ENCODE peak calls at places on chromosomes 13 and 19, in six cellular contexts. G is prostate gland, Q is iPS DF 6.9, X is astrocyte, F is body of pancreas, M is fibroblast of lung. J is an unnamed sample.
A peak's percentile ranks its signal among the peaks of the same experiment; 100 is the strongest.

GRCh38 chr19:49861127-49861526 is 6.2 kb downstream of the PNKP start:
- DNase-seq in M (peak; percentile 57), G (peak; percentile 81), Q (no peak), F (no peak), X (no peak), J (no peak)

GRCh38 chr19:48170817-48171347 is 402 bp downstream of the ZSWIM9 start:
- DNase-seq in Q (no peak), G (no peak), F (no peak), M (no peak), X (no peak), J (no peak)

GRCh38 chr19:47518139-47518538 is 3.3 kb upstream of the NAPA start:
- DNase-seq in X (peak; percentile 39), F (no peak), Q (no peak), M (no peak), G (no peak), J (no peak)

GRCh38 chr13:30396434-30397075 is 25.7 kb upstream of the UBE2L5 start:
- DNase-seq in G (no peak), Q (no peak), F (no peak), X (peak; percentile 30), M (no peak), J (no peak)

GRCh38 chr13:93875527-93875926 is 604.0 kb downstream of the DCT start:
- DNase-seq in G (no peak), M (peak; percentile 62), X (peak; percentile 56), F (no peak), Q (no peak), J (no peak)

GRCh38 chr19:45798995-45799517 is 6.4 kb upstream of the DMWD start:
- DNase-seq in M (peak; percentile 79), G (no peak), X (peak; percentile 69), F (peak; percentile 65), Q (no peak), J (peak; percentile 56)

GRCh38 chr19:46351241-46352041 is 4.6 kb downstream of the PPP5C start:
- DNase-seq in Q (no peak), M (peak; percentile 71), F (peak; percentile 75), X (peak; percentile 35), G (peak; percentile 21), J (no peak)

GRCh38 chr13:22278336-22278929 is 607.6 kb downstream of the FGF9 start:
- DNase-seq in X (no peak), F (peak; percentile 65), Q (peak; percentile 7), G (peak; percentile 55), M (peak; percentile 65), J (peak; percentile 33)

GRCh38 chr13:31588923-31589322 is 150.4 kb upstream of the RXFP2 start:
- DNase-seq in M (no peak), F (no peak), X (no peak), Q (no peak), G (no peak), J (no peak)

GRCh38 chr13:45615501-45616101 is at the start of gene ERICH6B:
- DNase-seq in G (no peak), M (peak; percentile 21), Q (peak; percentile 47), F (no peak), X (no peak), J (peak; percentile 19)

DNA sequence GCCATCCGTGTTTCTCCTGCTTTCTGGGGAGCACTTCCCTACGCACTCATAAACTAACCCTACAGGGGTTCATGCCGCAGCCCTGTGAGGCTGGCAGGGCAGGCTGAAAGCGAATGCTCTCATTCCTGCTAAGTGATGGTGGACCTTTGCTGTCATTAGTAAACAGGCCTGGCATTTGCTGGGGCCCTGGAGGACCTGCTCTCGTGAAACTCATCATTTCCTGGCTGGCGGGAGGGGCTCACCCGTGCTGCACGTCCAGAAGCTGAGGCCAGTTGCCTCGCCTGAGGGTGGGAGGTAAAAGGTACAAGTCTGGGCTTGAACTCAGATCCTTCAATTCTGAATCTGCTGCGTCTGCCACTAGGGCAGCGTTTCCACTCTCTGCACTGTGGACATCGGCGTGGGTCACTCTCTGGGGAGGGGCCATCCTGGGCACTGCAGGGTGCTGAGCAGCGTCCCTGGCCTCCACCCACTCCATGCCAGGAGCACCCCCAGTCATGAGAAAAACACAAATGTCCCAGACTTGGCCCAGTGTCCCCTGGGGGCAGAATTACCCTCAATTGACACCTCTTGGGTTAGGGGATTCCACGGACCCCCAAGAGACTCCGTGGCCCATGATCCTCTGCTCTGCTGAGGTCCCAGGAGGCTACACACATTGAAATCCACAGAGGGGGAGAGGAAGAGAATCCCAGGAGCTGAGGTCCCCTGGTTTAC is 7.0 kb downstream of the MOB3A start:
- DNase-seq in G (peak; percentile 54), F (no peak), M (no peak), Q (no peak), X (peak; percentile 21), J (no peak)
- H3K27ac ChIP-seq in G (peak overlapping the region; percentile 96), F (no peak overlapping the region), M (no peak overlapping the region), Q (no peak overlapping the region), X (peak overlapping the region; percentile 65), J (peak overlapping the region; percentile 71)

GRCh38 chr19:1850809-1851544 is 2.7 kb upstream of the REXO1 start:
- DNase-seq in G (no peak), Q (no peak), F (peak; percentile 13), M (no peak), X (no peak), J (no peak)

GRCh38 chr19:1853295-1854031 is 5.2 kb upstream of the REXO1 start:
- DNase-seq in X (no peak), Q (no peak), G (peak; percentile 75), F (peak; percentile 84), M (peak; percentile 74), J (peak; percentile 79)

GRCh38 chr19:1852294-1852646 is 4.0 kb upstream of the REXO1 start:
- DNase-seq in M (no peak), F (peak; percentile 16), X (no peak), Q (no peak), G (no peak), J (no peak)

GRCh38 chr19:1852729-1853128 is 4.4 kb upstream of the REXO1 start:
- DNase-seq in F (no peak), X (no peak), Q (no peak), M (no peak), G (no peak), J (no peak)

GRCh38 chr19:1851581-1852293 is 3.5 kb upstream of the REXO1 start:
- DNase-seq in Q (no peak), G (no peak), X (no peak), F (peak; percentile 10), M (no peak), J (no peak)
- H3K4me1 ChIP-seq in Q (peaks cover 27% of the 10 kb centered on the region), G (peaks cover 8% of the 10 kb centered on the region), X (peaks cover 27% of the 10 kb centered on the region), F (peaks cover 45% of the 10 kb centered on the region), M (peaks cover 33% of the 10 kb centered on the region), J (peaks cover 64% of the 10 kb centered on the region)

DNA sequence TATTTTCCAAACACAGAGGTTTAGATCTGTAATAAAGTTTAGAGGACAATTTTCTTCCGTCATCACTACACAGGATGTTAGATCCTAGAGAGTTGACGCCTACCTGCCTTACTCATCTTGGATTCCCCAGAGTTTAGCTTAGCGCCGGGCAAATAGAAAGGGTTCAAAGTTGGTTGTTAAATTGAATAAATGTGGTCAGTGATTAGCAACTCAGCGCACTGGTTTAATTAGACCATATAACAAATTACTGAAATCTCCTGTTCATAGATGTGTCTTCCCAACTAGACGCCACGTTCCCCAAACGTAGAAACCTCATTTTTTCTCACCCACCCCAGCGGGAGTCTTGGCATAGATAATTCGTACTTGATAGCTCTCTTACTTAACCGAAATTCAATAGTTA is 761 bp upstream of the UFM1 start:
- DNase-seq in X (peak; percentile 39), Q (no peak), F (no peak), G (peak; percentile 3), M (no peak), J (no peak)
- H3K27ac ChIP-seq in X (peak overlapping the region; percentile 98), Q (no peak overlapping the region), F (peak overlapping the region; percentile 93), G (peak overlapping the region; percentile 81), M (peak overlapping the region; percentile 37), J (peak overlapping the region; percentile 92)

DNA sequence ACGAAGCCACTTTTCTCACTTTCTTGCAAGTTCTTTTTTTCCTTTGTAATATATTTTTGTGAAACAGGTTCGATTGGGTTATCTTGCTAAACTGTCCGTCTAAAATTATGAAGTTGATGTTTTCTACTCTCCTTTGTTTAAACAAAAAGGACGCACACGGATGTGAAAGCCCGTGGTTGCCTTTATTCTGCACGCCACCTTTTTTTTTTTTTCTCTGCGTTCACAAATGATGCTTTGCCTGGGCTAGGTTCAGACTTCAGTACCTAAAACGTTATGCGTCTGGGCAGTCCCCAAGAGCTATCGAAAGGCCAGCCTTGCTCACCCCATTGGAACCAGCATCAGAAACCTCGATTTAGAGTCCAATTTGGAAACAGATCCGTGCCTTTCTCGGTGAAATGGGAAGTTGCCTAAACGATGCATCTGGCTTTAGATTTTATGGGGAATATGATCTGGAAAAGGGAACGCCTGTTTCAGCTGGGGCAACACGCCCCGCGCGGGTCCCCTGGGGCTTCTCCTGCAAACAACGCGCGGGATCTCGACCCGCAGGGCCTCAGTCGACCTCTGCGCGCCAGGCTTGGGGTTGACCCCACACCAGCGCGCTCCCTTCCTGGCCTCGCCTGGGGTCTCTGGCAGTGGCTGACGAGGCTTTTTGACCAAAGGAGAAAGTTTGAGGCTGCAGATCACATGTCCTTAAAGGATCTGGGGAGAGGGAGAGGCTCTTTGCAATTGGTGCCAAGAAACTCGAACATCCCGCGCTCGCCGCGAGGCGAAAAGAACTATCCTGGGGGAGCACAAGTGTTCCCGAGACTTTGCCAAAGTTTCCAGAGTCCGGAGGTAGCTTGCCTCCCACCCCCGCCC is 114.0 kb downstream of the KCNRG start:
- DNase-seq in G (no peak), F (no peak), X (no peak), M (no peak), Q (no peak), J (peak; percentile 25)
- H3K4me1 ChIP-seq in G (no peaks in the 10 kb centered on the region), F (peaks cover 43% of the 10 kb centered on the region), X (peaks cover 34% of the 10 kb centered on the region), M (peaks cover 3% of the 10 kb centered on the region), Q (peaks cover 10% of the 10 kb centered on the region), J (peaks cover 58% of the 10 kb centered on the region)

DNA sequence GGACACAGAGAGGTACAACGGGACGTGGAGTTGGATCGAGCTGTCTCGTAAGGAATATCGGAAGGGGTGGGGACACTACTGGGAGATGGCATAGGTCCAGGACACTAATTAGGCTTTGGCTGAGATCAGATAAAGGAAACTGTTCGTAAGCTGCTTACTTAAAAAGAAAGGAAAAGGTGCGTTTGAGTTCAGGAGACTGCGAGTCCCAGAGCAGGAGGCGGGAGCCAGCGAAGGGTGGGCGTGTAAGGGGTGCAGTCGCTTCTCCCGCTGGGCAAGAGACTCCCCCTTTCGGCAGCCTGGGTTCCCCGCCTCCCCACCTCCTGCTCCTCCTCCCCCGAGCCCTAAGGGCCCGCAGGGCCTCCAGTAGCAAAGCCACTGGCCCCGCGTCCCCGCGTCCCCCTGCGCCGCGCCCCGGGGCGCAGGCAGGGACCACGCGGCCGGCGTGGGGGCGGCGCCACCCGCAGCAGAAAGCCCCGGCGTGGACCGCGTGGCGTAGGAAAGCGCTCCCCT is 571 bp downstream of the ABCC4 start:
- DNase-seq in F (peak; percentile 29), M (peak; percentile 51), G (peak; percentile 66), Q (no peak), X (peak; percentile 40), J (peak; percentile 64)
- H3K27ac ChIP-seq in F (peak overlapping the region; percentile 48), M (peak overlapping the region; percentile 85), G (peak overlapping the region; percentile 89), Q (no peak overlapping the region), X (peak overlapping the region; percentile 43), J (peak overlapping the region; percentile 86)

GRCh38 chr19:800360-801029 is 3.2 kb downstream of the PTBP1 start:
- DNase-seq in X (peak; percentile 49), M (no peak), F (peak; percentile 74), Q (no peak), G (peak; percentile 88), J (no peak)
- H3K4me1 ChIP-seq in X (peaks cover 37% of the 10 kb centered on the region), M (peaks cover 29% of the 10 kb centered on the region), F (peaks cover 53% of the 10 kb centered on the region), Q (peaks cover 7% of the 10 kb centered on the region), G (peaks cover 42% of the 10 kb centered on the region), J (peaks cover 88% of the 10 kb centered on the region)

DNA sequence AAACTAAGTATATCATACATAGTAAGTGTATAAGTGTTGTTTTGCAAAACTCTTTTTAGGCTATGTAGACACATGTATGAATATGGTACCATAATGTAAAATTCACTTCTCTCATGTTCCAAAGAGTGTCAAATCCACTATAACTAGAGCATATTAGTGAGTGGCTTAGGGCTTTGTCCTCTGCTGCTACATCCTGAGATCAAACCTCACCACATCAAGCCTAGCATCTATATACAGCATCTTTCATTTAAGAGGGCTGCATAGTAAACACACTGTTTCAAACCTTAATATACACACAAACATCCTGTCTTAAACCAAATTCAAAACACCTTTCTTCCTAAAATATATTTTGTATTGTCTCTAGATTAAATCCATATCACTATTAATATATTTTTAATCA is 38.6 kb downstream of the ELF1 start:
- DNase-seq in X (no peak), G (no peak), F (no peak), M (no peak), Q (no peak), J (no peak)
- H3K27ac ChIP-seq in X (no peak overlapping the region), G (no peak overlapping the region), F (no peak overlapping the region), M (no peak overlapping the region), Q (no peak overlapping the region), J (peak overlapping the region; percentile 86)